ENCODE peak calls at places on chromosomes 7 and 10, in six cellular contexts. One of them, this sample, is unnamed.

GRCh38 chr10:3924344-3924743 is 139.3 kb upstream of the KLF6 start:
- DNase-seq in suprapubic skin: no peak
- DNase-seq in GM12865: no peak
- DNase-seq in A549: no peak
- DNase-seq in dorsolateral prefrontal cortex: no peak
- DNase-seq in right lobe of liver: no peak
- DNase-seq in this sample: peak; percentile 89

GRCh38 chr7:156969972-156970420 is 20.5 kb downstream of the NOM1 start:
- DNase-seq in suprapubic skin: no peak
- DNase-seq in GM12865: no peak
- DNase-seq in A549: no peak
- DNase-seq in dorsolateral prefrontal cortex: no peak
- DNase-seq in right lobe of liver: no peak
- DNase-seq in this sample: peak; percentile 25

GRCh38 chr10:59057350-59057749 is 119.1 kb upstream of the PHYHIPL start:
- DNase-seq in suprapubic skin: no peak
- DNase-seq in GM12865: no peak
- DNase-seq in A549: no peak
- DNase-seq in dorsolateral prefrontal cortex: no peak
- DNase-seq in right lobe of liver: no peak
- DNase-seq in this sample: peak; percentile 17

GRCh38 chr7:80429186-80429585 is 82.7 kb downstream of the GNAT3 start:
- DNase-seq in suprapubic skin: no peak
- DNase-seq in GM12865: no peak
- DNase-seq in A549: no peak
- DNase-seq in dorsolateral prefrontal cortex: no peak
- DNase-seq in right lobe of liver: no peak
- DNase-seq in this sample: no peak

GRCh38 chr7:70679666-70680065 is 452.3 kb upstream of the GALNT17 start:
- DNase-seq in suprapubic skin: no peak
- DNase-seq in GM12865: peak; percentile 54
- DNase-seq in A549: no peak
- DNase-seq in dorsolateral prefrontal cortex: no peak
- DNase-seq in right lobe of liver: no peak
- DNase-seq in this sample: no peak

GRCh38 chr7:97269741-97270140 is 152.2 kb downstream of the SDHAF3 start:
- DNase-seq in suprapubic skin: no peak
- DNase-seq in GM12865: no peak
- DNase-seq in A549: no peak
- DNase-seq in dorsolateral prefrontal cortex: no peak
- DNase-seq in right lobe of liver: no peak
- DNase-seq in this sample: peak; percentile 1

GRCh38 chr10:77090381-77091356 is 546.9 kb downstream of the KCNMA1 start:
- DNase-seq in suprapubic skin: no peak
- DNase-seq in GM12865: no peak
- DNase-seq in A549: no peak
- DNase-seq in dorsolateral prefrontal cortex: no peak
- DNase-seq in right lobe of liver: no peak
- DNase-seq in this sample: no peak

GRCh38 chr7:102253973-102254370 is 32.7 kb upstream of the SH2B2 start:
- DNase-seq in suprapubic skin: no peak
- DNase-seq in GM12865: no peak
- DNase-seq in A549: no peak
- DNase-seq in dorsolateral prefrontal cortex: no peak
- DNase-seq in right lobe of liver: no peak
- DNase-seq in this sample: no peak

GRCh38 chr10:75541411-75541810 is 110.0 kb downstream of the LRMDA start:
- DNase-seq in suprapubic skin: no peak
- DNase-seq in GM12865: no peak
- DNase-seq in A549: no peak
- DNase-seq in dorsolateral prefrontal cortex: no peak
- DNase-seq in right lobe of liver: no peak
- DNase-seq in this sample: no peak

GRCh38 chr7:27245124-27245797 is 2.7 kb downstream of the EVX1 start:
- DNase-seq in suprapubic skin: no peak
- DNase-seq in GM12865: no peak
- DNase-seq in A549: no peak
- DNase-seq in dorsolateral prefrontal cortex: no peak
- DNase-seq in right lobe of liver: no peak
- DNase-seq in this sample: no peak

GRCh38 chr7:98051118-98051744 is 55.4 kb upstream of the LMTK2 start:
- DNase-seq in suprapubic skin: peak; percentile 78
- DNase-seq in GM12865: peak; percentile 43
- DNase-seq in A549: no peak
- DNase-seq in dorsolateral prefrontal cortex: peak; percentile 48
- DNase-seq in right lobe of liver: no peak
- DNase-seq in this sample: no peak

GRCh38 chr10:47147186-47147585 is 152.8 kb upstream of the GDF10 start:
- DNase-seq in suprapubic skin: no peak
- DNase-seq in GM12865: no peak
- DNase-seq in A549: no peak
- DNase-seq in dorsolateral prefrontal cortex: no peak
- DNase-seq in right lobe of liver: no peak
- DNase-seq in this sample: no peak

GRCh38 chr7:54278847-54279246 is 263.3 kb upstream of the VSTM2A start:
- DNase-seq in suprapubic skin: no peak
- DNase-seq in GM12865: no peak
- DNase-seq in A549: no peak
- DNase-seq in dorsolateral prefrontal cortex: no peak
- DNase-seq in right lobe of liver: no peak
- DNase-seq in this sample: no peak

GRCh38 chr10:17199351-17199804 is 2.1 kb downstream of the TRDMT1 start:
- DNase-seq in suprapubic skin: no peak
- DNase-seq in GM12865: no peak
- DNase-seq in A549: no peak
- DNase-seq in dorsolateral prefrontal cortex: no peak
- DNase-seq in right lobe of liver: no peak
- DNase-seq in this sample: peak; percentile 74

GRCh38 chr10:51876979-51877378 is 177.6 kb upstream of the CSTF2T start:
- DNase-seq in suprapubic skin: no peak
- DNase-seq in GM12865: no peak
- DNase-seq in A549: no peak
- DNase-seq in dorsolateral prefrontal cortex: no peak
- DNase-seq in right lobe of liver: no peak
- DNase-seq in this sample: no peak

GRCh38 chr10:69734797-69735468 is 66.8 kb upstream of the COL13A1 start:
- DNase-seq in suprapubic skin: no peak
- DNase-seq in GM12865: peak; percentile 36
- DNase-seq in A549: no peak
- DNase-seq in dorsolateral prefrontal cortex: no peak
- DNase-seq in right lobe of liver: no peak
- DNase-seq in this sample: no peak

GRCh38 chr10:3469639-3470020 is 297.0 kb upstream of the PITRM1 start:
- DNase-seq in suprapubic skin: no peak
- DNase-seq in GM12865: no peak
- DNase-seq in A549: no peak
- DNase-seq in dorsolateral prefrontal cortex: no peak
- DNase-seq in right lobe of liver: no peak
- DNase-seq in this sample: peak; percentile 59

GRCh38 chr10:31288001-31288400 is 31.0 kb upstream of the ZEB1 start:
- DNase-seq in suprapubic skin: no peak
- DNase-seq in GM12865: no peak
- DNase-seq in A549: no peak
- DNase-seq in dorsolateral prefrontal cortex: no peak
- DNase-seq in right lobe of liver: no peak
- DNase-seq in this sample: no peak

GRCh38 chr7:51647486-51647885 is 330.9 kb upstream of the COBL start:
- DNase-seq in suprapubic skin: no peak
- DNase-seq in GM12865: no peak
- DNase-seq in A549: no peak
- DNase-seq in dorsolateral prefrontal cortex: no peak
- DNase-seq in right lobe of liver: no peak
- DNase-seq in this sample: no peak

DNA sequence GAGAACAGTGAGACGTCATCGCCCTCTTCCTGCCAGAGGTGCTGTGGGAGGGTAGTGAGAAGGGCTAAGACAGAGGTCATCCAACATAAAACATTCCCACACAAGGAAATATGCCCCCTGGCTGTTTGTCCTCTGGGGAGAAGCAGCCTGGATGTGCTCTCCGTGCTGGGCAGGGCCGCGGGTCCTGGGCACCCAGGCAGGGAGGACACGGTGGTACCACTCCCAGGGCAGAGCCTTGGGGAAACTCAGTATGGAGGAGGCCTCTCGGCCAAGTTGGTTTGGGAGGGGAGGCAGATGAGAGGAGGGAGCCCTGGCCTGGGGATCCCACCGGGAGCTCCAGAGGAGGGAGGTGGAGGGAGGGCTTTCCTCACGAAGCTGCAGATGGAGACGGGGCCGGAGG is 129.4 kb downstream of the GLRX3 start:
- DNase-seq in suprapubic skin: no peak
- DNase-seq in GM12865: no peak
- DNase-seq in A549: no peak
- DNase-seq in dorsolateral prefrontal cortex: no peak
- DNase-seq in right lobe of liver: no peak
- DNase-seq in this sample: no peak
- H3K4me3 ChIP-seq in suprapubic skin: no peak overlapping the region
- H3K4me3 ChIP-seq in GM12865: no peak overlapping the region
- H3K4me3 ChIP-seq in A549: no peak overlapping the region
- H3K4me3 ChIP-seq in dorsolateral prefrontal cortex: no peak overlapping the region
- H3K4me3 ChIP-seq in right lobe of liver: no peak overlapping the region
- H3K4me3 ChIP-seq in this sample: no peak overlapping the region

DNA sequence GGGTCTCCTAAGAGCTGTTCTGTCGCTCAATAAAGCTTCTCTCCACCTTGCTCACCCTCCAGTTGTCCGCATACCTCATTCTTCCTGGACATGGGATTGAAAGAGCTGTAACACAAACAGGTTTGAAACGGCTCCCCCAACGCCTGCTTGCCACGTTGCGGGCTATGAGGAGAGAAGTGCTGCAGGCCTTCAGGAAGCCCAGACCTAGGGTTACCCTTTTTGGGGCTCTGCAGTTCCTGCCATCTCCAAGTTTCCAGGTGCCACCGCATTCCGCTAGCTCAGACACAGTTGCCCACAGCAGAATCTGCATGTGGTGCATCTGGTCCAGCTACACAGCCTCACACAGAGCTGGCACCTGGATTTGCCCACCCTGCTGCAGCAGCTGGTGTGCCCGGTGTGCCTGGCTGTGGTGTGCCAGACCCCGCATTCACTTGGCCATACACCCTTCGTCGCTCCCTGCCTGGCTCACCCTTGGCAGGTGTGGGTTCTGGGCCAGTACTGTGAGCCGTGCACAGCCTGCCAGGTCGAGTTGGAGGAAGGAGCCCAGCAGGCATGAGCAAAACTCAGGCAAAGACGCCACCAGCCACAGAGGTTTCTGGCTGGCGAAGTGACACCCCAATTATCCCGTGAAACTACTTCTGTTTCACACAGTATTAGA is 253.2 kb upstream of the SEMA3A start:
- DNase-seq in suprapubic skin: no peak
- DNase-seq in GM12865: no peak
- DNase-seq in A549: no peak
- DNase-seq in dorsolateral prefrontal cortex: no peak
- DNase-seq in right lobe of liver: no peak
- DNase-seq in this sample: no peak
- TF ChIP-seq CTCF in suprapubic skin: no peak
- TF ChIP-seq CTCF in GM12865: no peak
- TF ChIP-seq CTCF in A549: no peak
- TF ChIP-seq CTCF in dorsolateral prefrontal cortex: no peak
- TF ChIP-seq CTCF in right lobe of liver: no peak
- TF ChIP-seq CTCF in this sample: no peak

GRCh38 chr10:101050206-101051069 is 11.4 kb upstream of the KAZALD1 start:
- DNase-seq in suprapubic skin: no peak
- DNase-seq in GM12865: peak; percentile 66
- DNase-seq in A549: no peak
- DNase-seq in dorsolateral prefrontal cortex: peak; percentile 57
- DNase-seq in right lobe of liver: peak; percentile 65
- DNase-seq in this sample: peak; percentile 56
- H3K4me3 ChIP-seq in suprapubic skin: peak overlapping the region; percentile 15
- H3K4me3 ChIP-seq in GM12865: no peak overlapping the region
- H3K4me3 ChIP-seq in A549: peak overlapping the region; percentile 37
- H3K4me3 ChIP-seq in dorsolateral prefrontal cortex: no peak overlapping the region
- H3K4me3 ChIP-seq in right lobe of liver: no peak overlapping the region
- H3K4me3 ChIP-seq in this sample: peak overlapping the region; percentile 13

GRCh38 chr10:79069325-79070090 is 742 bp downstream of the ZMIZ1 start:
- DNase-seq in suprapubic skin: no peak
- DNase-seq in GM12865: peak; percentile 42
- DNase-seq in A549: peak; percentile 54
- DNase-seq in dorsolateral prefrontal cortex: peak; percentile 63
- DNase-seq in right lobe of liver: peak; percentile 64
- DNase-seq in this sample: peak; percentile 61
- TF ChIP-seq CTCF in suprapubic skin: no peak
- TF ChIP-seq CTCF in GM12865: no peak
- TF ChIP-seq CTCF in A549: no peak
- TF ChIP-seq CTCF in dorsolateral prefrontal cortex: no peak
- TF ChIP-seq CTCF in right lobe of liver: no peak
- TF ChIP-seq CTCF in this sample: no peak

GRCh38 chr10:106661767-106662140 is 502.8 kb downstream of the SORCS1 start:
- DNase-seq in suprapubic skin: no peak
- DNase-seq in GM12865: no peak
- DNase-seq in A549: no peak
- DNase-seq in dorsolateral prefrontal cortex: no peak
- DNase-seq in right lobe of liver: no peak
- DNase-seq in this sample: no peak

GRCh38 chr10:106655165-106655564 is 509.3 kb downstream of the SORCS1 start:
- DNase-seq in suprapubic skin: no peak
- DNase-seq in GM12865: peak; percentile 13
- DNase-seq in A549: no peak
- DNase-seq in dorsolateral prefrontal cortex: no peak
- DNase-seq in right lobe of liver: no peak
- DNase-seq in this sample: no peak

GRCh38 chr10:106655606-106656005 is 508.9 kb downstream of the SORCS1 start:
- DNase-seq in suprapubic skin: no peak
- DNase-seq in GM12865: no peak
- DNase-seq in A549: no peak
- DNase-seq in dorsolateral prefrontal cortex: no peak
- DNase-seq in right lobe of liver: no peak
- DNase-seq in this sample: no peak

GRCh38 chr10:106661133-106661766 is 503.3 kb downstream of the SORCS1 start:
- DNase-seq in suprapubic skin: no peak
- DNase-seq in GM12865: no peak
- DNase-seq in A549: no peak
- DNase-seq in dorsolateral prefrontal cortex: no peak
- DNase-seq in right lobe of liver: no peak
- DNase-seq in this sample: no peak

GRCh38 chr10:106660550-106660949 is 504.0 kb downstream of the SORCS1 start:
- DNase-seq in suprapubic skin: no peak
- DNase-seq in GM12865: no peak
- DNase-seq in A549: no peak
- DNase-seq in dorsolateral prefrontal cortex: no peak
- DNase-seq in right lobe of liver: no peak
- DNase-seq in this sample: no peak
- H3K4me3 ChIP-seq in suprapubic skin: no peak overlapping the region
- H3K4me3 ChIP-seq in GM12865: no peak overlapping the region
- H3K4me3 ChIP-seq in A549: no peak overlapping the region
- H3K4me3 ChIP-seq in dorsolateral prefrontal cortex: no peak overlapping the region
- H3K4me3 ChIP-seq in right lobe of liver: no peak overlapping the region
- H3K4me3 ChIP-seq in this sample: no peak overlapping the region